ENCODE peak calls at places on chromosomes 6 and 20, in six cellular contexts. J, Z, Y, I, P and C are unnamed samples.

GRCh38 chr20:36273414-36274247 is 32.5 kb upstream of the DLGAP4 start:
- DNase-seq in J (peak; percentile 6), Z (no peak), Y (peak; percentile 37), I (no peak), P (peak; percentile 28), C (peak; percentile 52)

GRCh38 chr6:33433560-33434191 is 13.8 kb downstream of the SYNGAP1 start:
- DNase-seq in J (no peak), Z (peak; percentile 65), Y (peak; percentile 87), I (no peak), P (no peak), C (no peak)

GRCh38 chr6:163529605-163530004 is 115.1 kb downstream of the QKI start:
- DNase-seq in J (no peak), Z (no peak), Y (peak; percentile 58), I (no peak), P (peak; percentile 7), C (no peak)

GRCh38 chr20:63191400-63191799 is 24.5 kb downstream of the YTHDF1 start:
- DNase-seq in J (peak; percentile 86), Z (no peak), Y (no peak), I (no peak), P (no peak), C (no peak)

GRCh38 chr6:34055223-34055933 is 90.5 kb downstream of the GRM4 start:
- DNase-seq in J (peak; percentile 53), Z (peak; percentile 81), Y (peak; percentile 73), I (peak; percentile 49), P (peak; percentile 64), C (peak; percentile 83)

GRCh38 chr6:109202409-109203264 is 107.3 kb downstream of the CEP57L1 start:
- DNase-seq in J (no peak), Z (no peak), Y (no peak), I (no peak), P (no peak), C (no peak)

GRCh38 chr6:43669922-43670622 is 17.5 kb downstream of the MRPS18A start:
- DNase-seq in J (no peak), Z (no peak), Y (no peak), I (no peak), P (no peak), C (peak; percentile 45)

GRCh38 chr6:102356170-102356569 is 962.7 kb downstream of the GRIK2 start:
- DNase-seq in J (no peak), Z (no peak), Y (no peak), I (no peak), P (no peak), C (no peak)

GRCh38 chr20:55166063-55166462 is 690.7 kb downstream of the DOK5 start:
- DNase-seq in J (no peak), Z (no peak), Y (no peak), I (no peak), P (no peak), C (no peak)

GRCh38 chr6:134240664-134241431 is 77.1 kb downstream of the SGK1 start:
- DNase-seq in J (no peak), Z (peak; percentile 57), Y (no peak), I (peak; percentile 33), P (no peak), C (no peak)

GRCh38 chr6:56890683-56891429 is 64.1 kb upstream of the BEND6 start:
- DNase-seq in J (no peak), Z (no peak), Y (peak; percentile 78), I (no peak), P (peak; percentile 58), C (peak; percentile 74)

GRCh38 chr20:2752631-2753455 is 47.6 kb downstream of the CPXM1 start:
- DNase-seq in J (peak; percentile 58), Z (peak; percentile 70), Y (peak; percentile 62), I (no peak), P (peak; percentile 81), C (no peak)

GRCh38 chr6:163438940-163439335 is 24.4 kb downstream of the QKI start:
- DNase-seq in J (no peak), Z (no peak), Y (no peak), I (peak; percentile 43), P (no peak), C (no peak)

GRCh38 chr6:30463242-30463641 is 26.1 kb upstream of the HLA-E start:
- DNase-seq in J (no peak), Z (no peak), Y (no peak), I (no peak), P (no peak), C (no peak)

GRCh38 chr6:112016335-112016734 is 37.6 kb upstream of the CCN6 start:
- DNase-seq in J (no peak), Z (no peak), Y (no peak), I (no peak), P (no peak), C (no peak)

GRCh38 chr20:21315138-21315537 is 12.0 kb downstream of the XRN2 start:
- DNase-seq in J (no peak), Z (no peak), Y (no peak), I (no peak), P (no peak), C (no peak)

GRCh38 chr20:34037767-34038166 is 44.1 kb downstream of the RALY start:
- DNase-seq in J (no peak), Z (no peak), Y (peak; percentile 32), I (no peak), P (no peak), C (no peak)

GRCh38 chr6:31581511-31582229 is 554 bp downstream of the LTB start:
- DNase-seq in J (no peak), Z (no peak), Y (no peak), I (no peak), P (no peak), C (no peak)

GRCh38 chr6:132830236-132830799 is 15.9 kb downstream of the RPS12 start:
- DNase-seq in J (peak; percentile 8), Z (no peak), Y (no peak), I (no peak), P (no peak), C (peak; percentile 24)

GRCh38 chr20:53706511-53707031 is 112.9 kb upstream of the ZNF217 start:
- DNase-seq in J (no peak), Z (no peak), Y (peak; percentile 35), I (no peak), P (no peak), C (peak; percentile 62)

GRCh38 chr6:72522735-72523141 is 99.1 kb upstream of the KCNQ5 start:
- DNase-seq in J (no peak), Z (no peak), Y (no peak), I (no peak), P (peak; percentile 1), C (no peak)